ENCODE peak calls at places on chromosomes 11 and 22, in nine cellular contexts. C, F, J, R, U, O, E, G and V are unnamed samples.

GRCh38 chr11:76150141-76150540 is 56.2 kb downstream of the WNT11 start:
- DNase-seq in C (no peak), F (no peak), J (peak), R (no peak), U (no peak), O (no peak), E (no peak), G (no peak), V (no peak)

GRCh38 chr11:66689661-66690590 is 12.2 kb upstream of the RBM4B start:
- DNase-seq in C (no peak), F (no peak), J (peak), R (peak), U (no peak), O (no peak), E (no peak), G (no peak), V (no peak)

GRCh38 chr11:128610765-128611617 is 23.6 kb upstream of the ETS1 start:
- DNase-seq in C (no peak), F (no peak), J (no peak), R (no peak), U (no peak), O (peak), E (no peak), G (no peak), V (no peak)

GRCh38 chr22:46666577-46667244 is 46.5 kb downstream of the GRAMD4 start:
- DNase-seq in C (no peak), F (no peak), J (no peak), R (no peak), U (no peak), O (no peak), E (no peak), G (no peak), V (no peak)

GRCh38 chr11:65185166-65185565 is 3.4 kb downstream of the CAPN1 start:
- DNase-seq in C (no peak), F (no peak), J (no peak), R (no peak), U (no peak), O (no peak), E (peak), G (no peak), V (no peak)

GRCh38 chr11:57406337-57406904 is 16.0 kb upstream of the PRG2 start:
- DNase-seq in C (no peak), F (peak), J (no peak), R (no peak), U (peak), O (peak), E (peak), G (no peak), V (no peak)

GRCh38 chr22:46537221-46537945 is at the start of gene CELSR1:
- DNase-seq in C (no peak), F (no peak), J (no peak), R (no peak), U (no peak), O (no peak), E (peak), G (peak), V (no peak)

GRCh38 chr11:77195071-77195705 is 67.1 kb downstream of the MYO7A start:
- DNase-seq in C (no peak), F (no peak), J (peak), R (no peak), U (no peak), O (no peak), E (no peak), G (no peak), V (no peak)

GRCh38 chr11:75850787-75851186 is 35.8 kb downstream of the UVRAG start:
- DNase-seq in C (no peak), F (no peak), J (no peak), R (no peak), U (no peak), O (peak), E (no peak), G (no peak), V (no peak)

GRCh38 chr11:33689506-33689905 is 11.1 kb downstream of the C11orf91 start:
- DNase-seq in C (no peak), F (no peak), J (no peak), R (no peak), U (no peak), O (peak), E (no peak), G (no peak), V (no peak)

GRCh38 chr11:33691051-33691864 is 9.4 kb downstream of the C11orf91 start:
- DNase-seq in C (no peak), F (no peak), J (no peak), R (no peak), U (no peak), O (no peak), E (no peak), G (peak), V (peak)

GRCh38 chr11:33687733-33688479 is 12.7 kb downstream of the C11orf91 start:
- DNase-seq in C (no peak), F (no peak), J (no peak), R (no peak), U (peak), O (peak), E (peak), G (peak), V (peak)

GRCh38 chr11:33690290-33691050 is 10.2 kb downstream of the C11orf91 start:
- DNase-seq in C (peak), F (peak), J (peak), R (peak), U (peak), O (peak), E (peak), G (peak), V (peak)

GRCh38 chr11:33689089-33689488 is 11.5 kb downstream of the C11orf91 start:
- DNase-seq in C (no peak), F (no peak), J (no peak), R (no peak), U (no peak), O (peak), E (no peak), G (no peak), V (no peak)
- H3K27ac ChIP-seq in C (no peak), F (peak), J (no peak), R (peak), U (peak), O (peak), E (peak), G (peak), V (no peak)

GRCh38 chr11:2552202-2552601 is 107.4 kb downstream of the KCNQ1 start:
- DNase-seq in C (no peak), F (no peak), J (no peak), R (no peak), U (no peak), O (no peak), E (no peak), G (no peak), V (no peak)

GRCh38 chr11:2549876-2550605 is 105.2 kb downstream of the KCNQ1 start:
- DNase-seq in C (no peak), F (no peak), J (peak), R (peak), U (no peak), O (no peak), E (peak), G (no peak), V (peak)

GRCh38 chr11:2549491-2549875 is 104.7 kb downstream of the KCNQ1 start:
- DNase-seq in C (no peak), F (no peak), J (peak), R (peak), U (no peak), O (no peak), E (peak), G (no peak), V (peak)

GRCh38 chr11:2550606-2550970 is 105.8 kb downstream of the KCNQ1 start:
- DNase-seq in C (no peak), F (no peak), J (peak), R (peak), U (no peak), O (no peak), E (peak), G (no peak), V (peak)

DNA sequence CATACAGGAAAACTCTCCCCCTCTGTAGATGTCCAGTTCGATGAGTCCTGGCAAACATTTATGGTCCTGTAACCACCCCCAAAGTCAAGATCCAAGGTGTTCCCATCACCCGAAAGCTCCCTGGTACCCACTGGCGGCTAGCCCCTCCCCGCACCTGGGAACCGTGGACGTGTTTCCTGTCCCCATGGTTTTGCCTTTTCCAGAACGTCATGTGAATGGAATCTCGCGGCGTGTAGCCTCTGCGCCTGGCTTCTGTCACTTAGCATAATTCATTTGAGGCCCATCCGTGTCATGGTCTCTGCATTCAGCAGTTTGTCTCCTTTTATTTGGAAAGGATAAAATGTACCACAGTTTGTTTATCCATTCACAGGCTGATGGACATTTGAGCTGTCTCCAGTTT is 106.3 kb downstream of the KCNQ1 start:
- DNase-seq in C (no peak), F (no peak), J (peak), R (peak), U (no peak), O (no peak), E (peak), G (no peak), V (no peak)
- TF ChIP-seq POLR2A in C (no peak), F (no peak), J (no peak), R (no peak), U (no peak), O (no peak), E (no peak), G (no peak), V (no peak)

DNA sequence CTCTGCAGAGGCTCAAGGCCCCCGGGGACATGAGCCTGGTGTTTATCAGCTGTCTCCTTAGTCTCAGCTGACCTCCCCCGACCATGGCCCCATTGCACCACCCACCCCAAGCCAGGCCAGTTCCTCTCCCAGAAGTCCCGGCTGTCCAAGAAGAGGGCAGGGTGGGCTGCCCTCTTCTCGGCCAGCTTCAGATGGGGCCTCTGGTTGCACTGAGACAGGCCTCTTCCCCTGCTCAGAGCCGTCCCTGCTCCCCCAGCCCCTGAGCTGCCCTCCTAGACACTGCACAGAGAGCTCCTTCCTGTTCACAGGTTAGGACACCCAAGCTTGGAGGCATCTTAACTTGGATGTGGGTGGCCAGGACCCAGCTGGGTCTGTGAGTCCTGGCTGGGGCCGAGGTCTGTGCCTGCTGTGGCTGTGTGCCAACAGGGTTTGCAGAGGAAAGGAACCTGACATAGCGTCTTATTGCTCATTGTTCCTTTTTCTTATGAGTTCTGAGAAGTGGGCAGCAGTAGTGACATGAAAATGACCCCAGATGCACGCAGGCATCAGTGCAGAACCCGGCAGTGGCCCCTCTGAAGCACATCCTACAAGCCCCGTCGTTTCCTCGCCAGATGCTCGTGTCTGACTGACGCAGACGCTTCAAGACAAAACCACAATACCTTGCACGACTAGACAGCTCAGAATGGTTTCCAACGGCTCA is 5.5 kb downstream of the TRABD start:
- DNase-seq in C (no peak), F (no peak), J (no peak), R (no peak), U (no peak), O (no peak), E (peak), G (no peak), V (peak)
- H3K4me3 ChIP-seq in C (peak), F (no peak), J (no peak), R (peak), U (peak), O (no peak), E (no peak), G (peak), V (peak)

DNA sequence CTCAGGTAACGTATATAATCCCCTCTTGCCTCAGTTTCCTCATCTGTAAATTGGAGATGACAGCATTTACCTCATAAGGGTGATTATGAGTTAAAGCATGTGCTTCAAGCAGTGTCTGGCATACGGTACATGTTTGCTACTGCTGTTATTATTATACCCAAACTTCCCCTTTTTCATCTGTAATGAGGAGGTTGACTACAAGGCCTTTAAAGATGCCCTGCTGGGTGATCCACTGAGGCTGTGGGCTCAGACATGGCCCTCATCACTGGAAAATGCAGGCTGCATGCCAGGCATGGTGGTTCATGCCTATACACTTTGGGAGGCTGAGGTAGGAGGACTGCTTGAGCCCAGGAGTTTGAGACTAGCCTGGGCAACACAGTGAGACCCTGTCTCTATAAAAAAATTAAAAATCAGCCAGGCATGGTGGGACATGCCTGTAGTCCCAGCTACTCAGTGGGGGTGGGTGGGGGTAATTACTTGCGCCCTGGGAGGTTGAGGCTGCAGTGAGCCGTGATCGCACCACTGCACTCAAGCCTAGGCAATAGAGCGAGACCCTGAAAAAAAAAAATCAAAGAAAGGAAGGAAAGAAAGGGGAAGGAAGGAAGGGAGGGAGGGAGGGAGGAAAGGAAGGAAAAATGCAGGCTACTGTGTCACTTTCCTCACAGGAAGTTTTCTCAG is 4.3 kb downstream of the PIK3IP1 start:
- DNase-seq in C (no peak), F (no peak), J (peak), R (no peak), U (no peak), O (no peak), E (no peak), G (no peak), V (no peak)
- H3K27ac ChIP-seq in C (peak), F (peak), J (peak), R (peak), U (peak), O (no peak), E (peak), G (no peak), V (no peak)

GRCh38 chr11:112073941-112074811 is at the start of the genes NKAPD1 and PIH1D2:
- DNase-seq in C (peak), F (peak), J (peak), R (peak), U (peak), O (peak), E (peak), G (peak), V (peak)
- TF ChIP-seq POLR2A in C (peak), F (peak), J (no peak), R (no peak), U (no peak), O (peak), E (no peak), G (peak), V (no peak)

GRCh38 chr22:27420186-27420816 is 381.3 kb downstream of the MN1 start:
- DNase-seq in C (no peak), F (no peak), J (no peak), R (no peak), U (no peak), O (no peak), E (no peak), G (no peak), V (no peak)
- H3K4me3 ChIP-seq in C (no peak), F (no peak), J (no peak), R (no peak), U (no peak), O (no peak), E (no peak), G (no peak), V (no peak)